ENCODE peak calls at places on chromosomes 11 and 22, in six cellular contexts. E is OCI-LY7, C is GM23338, B is tibial artery, Q is left lung, P is B cell. W is an unnamed sample.

GRCh38 chr11:26551186-26551801 is 20.8 kb downstream of the MUC15 start:
- DNase-seq in E (no peak), C (no peak), B (no peak), Q (no peak), P (no peak), W (no peak)

GRCh38 chr11:130449996-130450419 is 1.6 kb downstream of the ADAMTS15 start:
- DNase-seq in E (no peak), C (peak; percentile 98), B (peak; percentile 98), Q (no peak), P (no peak), W (peak; percentile 53)

GRCh38 chr22:21759631-21760030 is 24.0 kb upstream of the YPEL1 start:
- DNase-seq in E (no peak), C (no peak), B (no peak), Q (no peak), P (no peak), W (no peak)

GRCh38 chr22:35632902-35633301 is 15.3 kb upstream of the APOL6 start:
- DNase-seq in E (no peak), C (no peak), B (peak; percentile 40), Q (no peak), P (no peak), W (no peak)

GRCh38 chr11:2837096-2837601 is 48.4 kb downstream of the CDKN1C start:
- DNase-seq in E (no peak), C (peak; percentile 65), B (peak; percentile 87), Q (peak; percentile 88), P (no peak), W (peak; percentile 64)

GRCh38 chr11:73570415-73571114 is 27.3 kb downstream of the FAM168A start:
- DNase-seq in E (no peak), C (no peak), B (no peak), Q (no peak), P (no peak), W (no peak)

GRCh38 chr11:120032766-120033390 is 105.0 kb downstream of the TRIM29 start:
- DNase-seq in E (no peak), C (no peak), B (no peak), Q (no peak), P (no peak), W (no peak)

GRCh38 chr11:116981216-116981887 is 116.9 kb downstream of the SIK3 start:
- DNase-seq in E (no peak), C (no peak), B (no peak), Q (no peak), P (no peak), W (no peak)

GRCh38 chr11:99422581-99423434 is 402.1 kb downstream of the CNTN5 start:
- DNase-seq in E (no peak), C (peak; percentile 65), B (no peak), Q (no peak), P (no peak), W (no peak)

GRCh38 chr11:100910808-100911207 is 218.8 kb downstream of the PGR start:
- DNase-seq in E (peak; percentile 50), C (no peak), B (no peak), Q (no peak), P (no peak), W (no peak)

GRCh38 chr11:72430743-72431570 is 3.4 kb downstream of the CLPB start:
- DNase-seq in E (peak; percentile 72), C (peak; percentile 77), B (no peak), Q (no peak), P (no peak), W (no peak)

GRCh38 chr11:14894657-14895598 is 2.9 kb upstream of the CYP2R1 start:
- DNase-seq in E (peak; percentile 66), C (no peak), B (peak; percentile 70), Q (peak; percentile 65), P (no peak), W (no peak)

GRCh38 chr11:95697614-95698408 is 91.8 kb downstream of the FAM76B start:
- DNase-seq in E (no peak), C (no peak), B (no peak), Q (no peak), P (no peak), W (no peak)

GRCh38 chr22:28231423-28231822 is 312.4 kb upstream of the PITPNB start:
- DNase-seq in E (no peak), C (peak; percentile 68), B (no peak), Q (no peak), P (no peak), W (no peak)

GRCh38 chr11:37710031-37710430 is 1112.0 kb upstream of the RAG2 start:
- DNase-seq in E (no peak), C (no peak), B (no peak), Q (no peak), P (no peak), W (no peak)

GRCh38 chr11:76587810-76588454 is 82.6 kb downstream of the LRRC32 start:
- DNase-seq in E (no peak), C (no peak), B (no peak), Q (no peak), P (no peak), W (no peak)

GRCh38 chr11:66420671-66421476 is at the start of gene NPAS4:
- DNase-seq in E (no peak), C (peak; percentile 74), B (no peak), Q (no peak), P (no peak), W (no peak)

GRCh38 chr22:42078469-42079318 is 806 bp upstream of the SMDT1 start:
- DNase-seq in E (no peak), C (peak; percentile 29), B (peak; percentile 76), Q (no peak), P (no peak), W (no peak)

GRCh38 chr22:32627091-32627490 is 152.5 kb downstream of the FBXO7 start:
- DNase-seq in E (no peak), C (no peak), B (no peak), Q (no peak), P (no peak), W (no peak)

GRCh38 chr11:44133335-44133946 is 38.0 kb downstream of the EXT2 start:
- DNase-seq in E (peak; percentile 18), C (peak; percentile 75), B (no peak), Q (no peak), P (no peak), W (no peak)

GRCh38 chr11:44564653-44565007 is 833 bp upstream of the CD82 start:
- DNase-seq in E (no peak), C (peak; percentile 42), B (peak; percentile 98), Q (peak; percentile 90), P (no peak), W (no peak)

GRCh38 chr11:46674463-46675287 is 25.7 kb downstream of the ARHGAP1 start:
- DNase-seq in E (peak; percentile 50), C (peak; percentile 92), B (peak; percentile 38), Q (no peak), P (no peak), W (no peak)

GRCh38 chr11:34824425-34824824 is 91.8 kb downstream of the APIP start:
- DNase-seq in E (no peak), C (no peak), B (no peak), Q (no peak), P (no peak), W (no peak)

GRCh38 chr11:119479685-119480275 is 56.8 kb upstream of the THY1 start:
- DNase-seq in E (peak; percentile 24), C (peak; percentile 89), B (peak; percentile 13), Q (no peak), P (peak; percentile 18), W (no peak)

GRCh38 chr11:952406-953385 is 27.0 kb downstream of the AP2A2 start:
- DNase-seq in E (no peak), C (no peak), B (no peak), Q (peak; percentile 37), P (peak; percentile 11), W (peak; percentile 16)

GRCh38 chr11:35021589-35021988 is 105.2 kb downstream of the PDHX start:
- DNase-seq in E (no peak), C (no peak), B (no peak), Q (no peak), P (no peak), W (no peak)

GRCh38 chr22:47299879-47300697 is 537.6 kb downstream of the TBC1D22A start:
- DNase-seq in E (no peak), C (no peak), B (no peak), Q (no peak), P (no peak), W (no peak)

GRCh38 chr22:46352691-46353386 is 17.3 kb downstream of the TRMU start:
- DNase-seq in E (peak; percentile 38), C (no peak), B (no peak), Q (peak; percentile 85), P (peak; percentile 77), W (no peak)

GRCh38 chr22:48369789-48370507 is 1457.7 kb downstream of the BRD1 start:
- DNase-seq in E (no peak), C (peak; percentile 21), B (peak; percentile 37), Q (no peak), P (no peak), W (no peak)

GRCh38 chr22:27771637-27772369 is 29.8 kb downstream of the MN1 start:
- DNase-seq in E (no peak), C (no peak), B (no peak), Q (no peak), P (no peak), W (no peak)

GRCh38 chr22:23073506-23074229 is 3.3 kb downstream of the GNAZ start:
- DNase-seq in E (no peak), C (no peak), B (peak; percentile 58), Q (peak; percentile 52), P (no peak), W (no peak)
- TF ChIP-seq CTCF in E (no peak), C (no peak), B (no peak), Q (no peak), P (no peak), W (no peak)

GRCh38 chr11:61056566-61056965 is 45.7 kb upstream of the CD5 start:
- DNase-seq in E (no peak), C (peak; percentile 26), B (peak; percentile 37), Q (no peak), P (no peak), W (no peak)
- TF ChIP-seq CTCF in E (no peak), C (no peak), B (no peak), Q (no peak), P (no peak), W (no peak)

GRCh38 chr22:50059185-50059880 is 1.2 kb upstream of the TTLL8 start:
- DNase-seq in E (peak; percentile 28), C (peak; percentile 82), B (no peak), Q (peak; percentile 40), P (no peak), W (no peak)
- TF ChIP-seq CTCF in E (peak; percentile 33), C (peak; percentile 45), B (no peak), Q (no peak), P (no peak), W (peak; percentile 49)

DNA sequence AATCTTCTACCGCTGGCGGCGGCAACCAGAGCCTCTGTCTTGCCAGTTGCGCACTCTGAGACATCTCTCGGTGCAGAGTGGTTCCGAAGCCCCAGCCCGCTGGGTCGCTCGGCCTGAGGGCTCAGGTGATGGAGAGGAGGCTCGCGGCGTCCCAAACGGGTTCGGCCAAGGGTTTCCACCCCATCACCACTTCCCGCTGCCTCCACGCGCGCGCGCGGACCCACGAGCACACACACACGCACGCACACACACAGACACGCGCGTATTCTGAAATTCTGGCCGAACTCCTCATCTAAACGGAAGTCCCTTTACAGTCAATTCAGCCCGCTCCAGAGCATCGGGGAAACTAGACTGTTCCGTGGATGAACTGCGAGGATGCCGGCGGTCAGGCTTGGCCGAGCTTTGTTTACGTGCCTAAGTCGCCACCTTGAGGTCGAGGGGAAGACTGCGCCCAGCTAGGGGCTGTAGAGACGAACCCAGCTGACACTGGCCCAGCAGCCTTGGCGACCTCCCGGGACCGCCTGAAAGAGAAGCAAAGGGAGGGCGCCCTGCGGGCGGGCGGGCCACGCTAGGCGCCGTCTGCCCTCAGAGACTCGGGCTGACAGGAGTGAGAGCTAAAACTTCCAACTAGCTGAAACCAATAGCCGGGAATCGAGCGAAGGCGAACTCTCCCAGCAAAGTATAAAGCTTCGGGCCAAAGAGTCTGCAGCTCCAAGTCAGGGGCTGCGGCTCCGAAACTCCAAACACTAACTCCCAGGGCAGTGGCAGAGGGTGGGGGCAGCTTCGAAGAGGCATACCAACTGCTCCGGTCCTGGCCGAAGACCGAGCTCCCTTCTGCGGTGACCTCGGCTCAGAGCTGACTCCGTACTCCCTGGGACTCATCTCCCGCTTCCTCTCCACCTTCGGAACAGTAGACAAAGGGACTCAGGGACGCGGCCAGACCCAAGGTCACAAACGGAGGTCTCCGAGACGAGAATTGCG is 124.8 kb upstream of the C11orf58 start:
- DNase-seq in E (peak; percentile 64), C (peak; percentile 97), B (peak; percentile 93), Q (peak; percentile 89), P (peak; percentile 57), W (peak; percentile 88)
- TF ChIP-seq CTCF in E (peak; percentile 78), C (peak; percentile 75), B (peak; percentile 93), Q (peak; percentile 87), P (peak; percentile 61), W (peak; percentile 87)